ENCODE peak calls at places on chromosome 14, in ten cellular contexts. U is OCI-LY7; Y is foreskin fibroblast; P is tibial artery; K is RWPE1; C is mammary epithelial cell; G is neural progenitor cell; D is HFF-Myc; J is heart left ventricle; I is CD8-positive, alpha-beta T cell. W is an unnamed sample.
A peak's percentile ranks its signal among the peaks of the same experiment; 100 is the strongest.

GRCh38 chr14:70890842-70891442 is 16.3 kb upstream of the PCNX1 start:
- DNase-seq in U (no peak), I (no peak), G (no peak), J (no peak), P (no peak), C (no peak), K (no peak), D (no peak), Y (no peak), W (no peak)

GRCh38 chr14:99653618-99654017 is 8.7 kb downstream of the HHIPL1 start:
- DNase-seq in K (no peak), G (no peak), J (no peak), Y (no peak), U (no peak), C (no peak), I (no peak), D (no peak), P (no peak), W (no peak)

GRCh38 chr14:33709286-33709685 is 241.6 kb downstream of the EGLN3 start:
- DNase-seq in D (no peak), Y (peak; percentile 59), P (no peak), I (no peak), G (no peak), U (no peak), C (no peak), J (no peak), K (no peak), W (no peak)

GRCh38 chr14:100536721-100537700 is 50.2 kb downstream of the BEGAIN start:
- DNase-seq in G (no peak), Y (no peak), D (no peak), K (no peak), U (no peak), P (peak; percentile 8), J (peak; percentile 34), C (no peak), I (no peak), W (no peak)

GRCh38 chr14:24436355-24437019 is 6.1 kb downstream of the SDR39U1 start:
- DNase-seq in D (peak; percentile 42), J (no peak), P (no peak), Y (peak; percentile 90), G (peak; percentile 66), K (peak; percentile 73), U (peak; percentile 76), I (no peak), C (peak; percentile 56), W (peak; percentile 81)

GRCh38 chr14:36423430-36423829 is 96.6 kb downstream of the NKX2-1 start:
- DNase-seq in G (peak; percentile 56), D (no peak), J (no peak), K (no peak), U (no peak), Y (no peak), C (no peak), P (no peak), I (no peak), W (no peak)

GRCh38 chr14:99460793-99461192 is 19.9 kb downstream of the SETD3 start:
- DNase-seq in C (peak; percentile 95), D (no peak), U (no peak), Y (no peak), P (no peak), G (no peak), I (no peak), K (no peak), J (no peak), W (peak; percentile 5)

GRCh38 chr14:36659822-36660735 is 1.6 kb upstream of the PAX9 start:
- DNase-seq in J (no peak), I (no peak), K (no peak), U (no peak), C (no peak), P (no peak), Y (no peak), G (peak; percentile 59), D (no peak), W (no peak)

GRCh38 chr14:95198320-95198719 is 41.0 kb upstream of the DICER1 start:
- DNase-seq in P (no peak), K (no peak), I (no peak), Y (no peak), D (no peak), J (no peak), C (no peak), G (no peak), U (no peak), W (no peak)

GRCh38 chr14:95195031-95195430 is 37.7 kb upstream of the DICER1 start:
- DNase-seq in G (no peak), U (no peak), C (no peak), K (no peak), P (no peak), D (no peak), J (no peak), I (no peak), Y (no peak), W (no peak)

GRCh38 chr14:95197498-95198010 is 40.2 kb upstream of the DICER1 start:
- DNase-seq in P (no peak), D (no peak), J (no peak), C (no peak), I (no peak), K (peak; percentile 32), G (peak; percentile 20), U (no peak), Y (no peak), W (no peak)

GRCh38 chr14:95196826-95197497 is 39.6 kb upstream of the DICER1 start:
- DNase-seq in U (no peak), K (no peak), D (no peak), Y (no peak), C (no peak), P (no peak), I (no peak), G (no peak), J (no peak), W (no peak)

DNA sequence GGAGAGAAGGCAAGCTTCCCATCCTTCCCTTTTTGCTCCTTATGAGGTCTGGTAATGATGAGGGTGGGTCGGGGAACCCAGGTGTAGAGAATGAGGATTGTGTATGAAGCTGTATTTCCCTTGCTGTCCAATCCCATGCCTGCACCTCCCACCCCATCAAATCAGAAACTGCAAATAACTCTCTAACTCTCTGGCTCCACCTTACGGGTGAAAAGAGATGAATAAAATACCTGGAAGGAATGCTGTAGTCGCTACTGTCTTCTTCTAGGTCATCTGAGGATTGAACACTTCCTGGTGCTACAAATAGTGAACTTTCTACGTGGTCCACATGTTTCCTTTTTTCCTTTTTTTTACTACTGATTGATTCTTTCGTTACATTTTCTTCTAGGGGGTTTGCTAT is 38.9 kb upstream of the DICER1 start:
- DNase-seq in C (no peak), G (no peak), D (no peak), P (no peak), U (peak; percentile 51), I (no peak), J (no peak), K (peak; percentile 14), Y (no peak), W (peak; percentile 4)
- TF ChIP-seq CTCF in C (no peak), G (peak; percentile 34), D (no peak), P (no peak), U (peak; percentile 82), I (peak; percentile 44), J (peak; percentile 30), K (no peak), Y (no peak), W (peak; percentile 14)

GRCh38 chr14:73833024-73833423 is 18.6 kb upstream of the PTGR2 start:
- DNase-seq in K (no peak), I (no peak), U (no peak), P (no peak), Y (peak; percentile 70), G (no peak), C (no peak), J (no peak), D (no peak), W (no peak)

GRCh38 chr14:73825551-73826188 is 26.0 kb upstream of the PTGR2 start:
- DNase-seq in C (peak; percentile 64), D (peak; percentile 61), I (peak; percentile 71), J (peak; percentile 95), G (peak; percentile 85), P (peak; percentile 95), K (peak; percentile 90), Y (peak; percentile 95), U (peak; percentile 86), W (peak; percentile 89)

GRCh38 chr14:73833530-73834257 is 17.9 kb upstream of the PTGR2 start:
- DNase-seq in Y (peak; percentile 87), G (peak; percentile 23), J (no peak), U (no peak), I (no peak), C (no peak), D (no peak), P (no peak), K (no peak), W (peak; percentile 76)

GRCh38 chr14:73834258-73834620 is 17.4 kb upstream of the PTGR2 start:
- DNase-seq in C (no peak), P (no peak), U (no peak), D (no peak), J (no peak), I (no peak), G (no peak), K (no peak), Y (no peak), W (no peak)

DNA sequence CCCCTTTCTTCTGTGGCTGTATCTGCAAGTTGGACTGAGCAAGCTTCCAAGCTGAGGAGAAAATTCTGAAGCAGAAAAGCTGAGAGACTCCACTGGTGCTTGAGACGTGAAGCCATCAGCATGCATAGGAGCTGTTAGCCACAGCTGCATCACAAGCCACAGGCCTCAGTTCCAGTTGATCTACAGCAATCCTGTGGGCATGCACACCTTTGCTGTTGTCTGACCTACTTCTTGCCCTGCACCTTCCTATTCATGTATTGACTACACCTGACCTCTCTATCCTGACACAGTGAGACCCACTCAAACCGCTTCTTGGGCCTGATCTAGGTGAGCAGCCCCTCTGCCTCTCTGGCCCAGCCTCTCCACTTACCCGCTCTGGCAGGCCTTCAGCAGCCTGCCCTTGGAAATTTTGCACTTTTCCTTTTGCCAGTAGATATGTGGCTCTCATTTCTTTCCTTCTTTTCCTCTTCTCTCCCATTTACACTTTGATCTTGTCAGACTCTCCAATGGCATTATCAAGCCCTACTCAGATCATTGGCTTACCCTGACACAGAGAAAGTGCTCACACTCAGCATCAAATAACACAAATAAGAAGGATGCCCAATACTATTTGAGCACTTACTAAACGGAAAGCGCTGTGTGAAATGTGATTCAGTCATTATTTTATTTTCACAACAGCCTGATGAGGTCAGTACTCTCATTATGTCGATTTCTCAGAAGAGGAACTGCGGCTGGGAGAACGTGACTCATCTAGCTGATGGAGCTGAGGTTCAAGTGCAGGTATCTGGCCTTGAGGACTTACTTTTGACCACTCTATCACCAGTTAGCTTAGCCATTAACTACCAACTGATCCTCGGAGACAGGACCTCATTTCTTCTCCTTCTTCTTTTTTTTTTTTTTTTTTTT is 21.9 kb upstream of the PTGR2 start:
- DNase-seq in P (no peak), D (no peak), J (no peak), K (no peak), G (no peak), Y (peak; percentile 73), U (no peak), C (peak; percentile 37), I (peak; percentile 24), W (peak; percentile 86)
- TF ChIP-seq CTCF in P (no peak), D (no peak), J (no peak), K (no peak), G (no peak), Y (no peak), U (no peak), C (no peak), I (no peak), W (no peak)

GRCh38 chr14:41607119-41607785 is 576 bp downstream of the LRFN5 start:
- DNase-seq in G (peak; percentile 43), Y (peak; percentile 55), U (no peak), C (peak; percentile 16), D (no peak), I (no peak), K (no peak), J (no peak), P (no peak), W (no peak)

GRCh38 chr14:41605550-41606248 is 977 bp upstream of the LRFN5 start:
- DNase-seq in P (no peak), Y (peak; percentile 57), G (peak; percentile 75), J (no peak), U (no peak), I (no peak), C (no peak), D (no peak), K (no peak), W (no peak)

GRCh38 chr14:41607966-41608663 is 1.4 kb downstream of the LRFN5 start:
- DNase-seq in I (no peak), K (no peak), U (no peak), D (no peak), G (peak; percentile 44), Y (peak; percentile 33), P (no peak), J (no peak), C (no peak), W (no peak)

GRCh38 chr14:41606249-41607118 is at the start of gene LRFN5:
- DNase-seq in I (no peak), P (no peak), U (no peak), D (no peak), C (no peak), J (peak; percentile 69), G (peak; percentile 67), Y (peak; percentile 73), K (no peak), W (no peak)

DNA sequence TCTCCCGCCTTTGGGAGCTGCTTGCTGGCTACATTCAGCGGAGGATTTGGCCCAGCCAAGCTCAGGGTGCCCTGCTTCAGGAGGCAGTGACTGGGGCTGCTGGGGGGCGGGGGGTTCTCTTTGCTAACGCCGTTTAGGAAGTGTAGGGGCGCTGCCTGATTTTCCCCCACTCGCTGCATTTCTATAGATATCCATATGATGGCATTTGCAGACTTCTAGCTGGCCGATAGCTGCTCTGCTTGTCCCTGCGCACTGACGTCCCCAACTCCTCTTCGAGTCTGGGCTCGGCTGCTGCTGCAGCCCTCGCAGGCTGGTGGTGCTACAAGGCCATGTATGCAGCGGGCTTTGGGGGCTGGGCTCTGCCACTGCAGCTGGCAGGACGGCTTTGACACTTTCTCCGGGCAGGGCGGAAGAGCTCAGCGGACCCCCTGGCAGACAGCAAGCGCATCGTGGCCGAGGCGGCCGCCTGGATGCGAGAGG is 3.1 kb downstream of the LRFN5 start:
- DNase-seq in Y (peak; percentile 82), K (no peak), G (peak; percentile 85), D (no peak), U (no peak), I (peak; percentile 19), C (no peak), P (peak; percentile 32), J (peak; percentile 68), W (no peak)
- TF ChIP-seq CTCF in Y (no peak), K (no peak), G (peak; percentile 54), D (peak; percentile 5), U (no peak), I (no peak), C (no peak), P (no peak), J (no peak), W (no peak)

DNA sequence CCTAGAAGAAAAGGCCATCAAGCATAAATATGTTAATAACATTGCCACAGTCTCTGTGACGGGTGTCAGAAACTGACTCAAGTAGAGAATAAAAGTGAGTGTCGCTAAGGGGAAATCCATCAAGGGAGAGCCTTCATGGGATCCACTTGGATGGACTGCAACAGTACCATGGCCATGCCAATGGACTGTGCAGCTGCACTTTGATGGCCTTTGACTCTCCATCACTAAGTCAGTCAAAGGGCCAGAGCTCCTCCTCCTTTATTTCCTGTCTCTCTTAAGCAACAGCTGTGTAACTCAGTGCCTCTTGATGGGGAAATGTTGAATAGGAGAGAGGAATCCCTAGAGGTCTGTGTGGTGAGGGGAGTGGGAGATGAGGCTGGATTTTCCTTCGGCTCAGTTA is 335.2 kb downstream of the BMP4 start:
- DNase-seq in G (no peak), K (no peak), P (no peak), I (no peak), J (no peak), D (no peak), C (no peak), Y (no peak), U (peak; percentile 26), W (no peak)
- TF ChIP-seq CTCF in G (no peak), K (no peak), P (no peak), I (no peak), J (no peak), D (no peak), C (no peak), Y (no peak), U (no peak), W (no peak)

W was measured in MCF 10A.